ENCODE peak calls at places on chromosomes 7 and 10, in five cellular contexts. W, O, U, C and G are unnamed samples.

GRCh38 chr7:106048621-106049020 is 63.5 kb downstream of the SYPL1 start:
- DNase-seq in W (no peak), O (no peak), U (no peak), C (no peak), G (no peak)

GRCh38 chr7:131040467-131040932 is 287.2 kb upstream of the MKLN1 start:
- DNase-seq in W (peak), O (peak), U (no peak), C (peak), G (no peak)

GRCh38 chr10:21715531-21716195 is 181.6 kb downstream of the MLLT10 start:
- DNase-seq in W (no peak), O (no peak), U (no peak), C (no peak), G (peak)

GRCh38 chr10:90592903-90593302 is 264.9 kb downstream of the HTR7 start:
- DNase-seq in W (no peak), O (peak), U (peak), C (no peak), G (no peak)

GRCh38 chr10:129867780-129868179 is 96.3 kb downstream of the EBF3 start:
- DNase-seq in W (no peak), O (no peak), U (no peak), C (no peak), G (no peak)

GRCh38 chr7:39811161-39811614 is 138.9 kb upstream of the CDK13 start:
- DNase-seq in W (no peak), O (peak), U (no peak), C (no peak), G (no peak)

GRCh38 chr10:118802126-118802793 is 47.5 kb upstream of the CACUL1 start:
- DNase-seq in W (no peak), O (no peak), U (no peak), C (no peak), G (no peak)

GRCh38 chr10:112700401-112700800 is 249.6 kb upstream of the TCF7L2 start:
- DNase-seq in W (no peak), O (peak), U (no peak), C (no peak), G (no peak)

GRCh38 chr10:114749014-114749413 is 72.6 kb upstream of the FHIP2A start:
- DNase-seq in W (no peak), O (no peak), U (no peak), C (no peak), G (no peak)

GRCh38 chr10:12196531-12197211 is 683 bp downstream of the CDC123 start:
- DNase-seq in W (no peak), O (no peak), U (no peak), C (no peak), G (no peak)

GRCh38 chr10:122267849-122268737 is 3.0 kb upstream of the BTBD16 start:
- DNase-seq in W (peak), O (peak), U (peak), C (no peak), G (no peak)

GRCh38 chr7:67377939-67378862 is 381.6 kb downstream of the TYW1 start:
- DNase-seq in W (peak), O (peak), U (peak), C (peak), G (no peak)

GRCh38 chr10:77746313-77746712 is 108.7 kb upstream of the KCNMA1 start:
- DNase-seq in W (no peak), O (no peak), U (no peak), C (peak), G (no peak)

GRCh38 chr7:41998041-41998440 is 239.0 kb downstream of the GLI3 start:
- DNase-seq in W (no peak), O (no peak), U (no peak), C (no peak), G (no peak)

GRCh38 chr7:98935811-98936210 is 57.5 kb downstream of the TRRAP start:
- DNase-seq in W (no peak), O (no peak), U (no peak), C (peak), G (no peak)

GRCh38 chr7:51123322-51124021 is 193.1 kb downstream of the COBL start:
- DNase-seq in W (no peak), O (peak), U (peak), C (peak), G (peak)

GRCh38 chr10:6958723-6959122 is 378.6 kb upstream of the PRKCQ start:
- DNase-seq in W (no peak), O (no peak), U (no peak), C (no peak), G (no peak)

GRCh38 chr7:3710531-3710930 is 409.5 kb downstream of the SDK1 start:
- DNase-seq in W (no peak), O (no peak), U (no peak), C (no peak), G (no peak)

GRCh38 chr10:131448883-131449282 is 137.4 kb upstream of the TCERG1L start:
- DNase-seq in W (no peak), O (no peak), U (no peak), C (no peak), G (no peak)

GRCh38 chr7:133314084-133314483 is 61.2 kb downstream of the EXOC4 start:
- DNase-seq in W (no peak), O (no peak), U (no peak), C (no peak), G (no peak)

GRCh38 chr10:104666106-104666505 is 25.0 kb downstream of the SORCS3 start:
- DNase-seq in W (no peak), O (no peak), U (no peak), C (no peak), G (no peak)

GRCh38 chr7:65798111-65799075 is 74.5 kb upstream of the VKORC1L1 start:
- DNase-seq in W (no peak), O (peak), U (no peak), C (peak), G (peak)

GRCh38 chr10:42836771-42837468 is 54.3 kb downstream of the BMS1 start:
- DNase-seq in W (no peak), O (peak), U (no peak), C (no peak), G (no peak)

GRCh38 chr10:29618341-29619171 is 16.2 kb downstream of the SVIL start:
- DNase-seq in W (no peak), O (no peak), U (peak), C (no peak), G (no peak)

GRCh38 chr10:95428702-95429101 is 132.5 kb downstream of the SORBS1 start:
- DNase-seq in W (no peak), O (no peak), U (no peak), C (no peak), G (no peak)

GRCh38 chr10:114043532-114044250 is at the start of gene ADRB1:
- DNase-seq in W (peak), O (peak), U (peak), C (no peak), G (no peak)

GRCh38 chr10:127228195-127228785 is 31.9 kb upstream of the INSYN2A start:
- DNase-seq in W (no peak), O (no peak), U (no peak), C (no peak), G (no peak)

GRCh38 chr10:76309744-76310441 is 878.5 kb downstream of the LRMDA start:
- DNase-seq in W (no peak), O (no peak), U (no peak), C (no peak), G (peak)

GRCh38 chr7:105278973-105279687 is 109.6 kb downstream of the SRPK2 start:
- DNase-seq in W (no peak), O (peak), U (no peak), C (no peak), G (no peak)

GRCh38 chr10:61325596-61325995 is 127.6 kb downstream of the TMEM26 start:
- DNase-seq in W (no peak), O (no peak), U (no peak), C (no peak), G (no peak)

GRCh38 chr10:127906548-127907377 is at the start of gene PTPRE:
- DNase-seq in W (peak), O (peak), U (peak), C (no peak), G (no peak)

GRCh38 chr10:42976353-42977031 is 100.4 kb upstream of the RET start:
- DNase-seq in W (no peak), O (peak), U (peak), C (no peak), G (no peak)